ENCODE peak calls at places on chromosomes 16 and 17, in eight cellular contexts. A is endothelial cell, Y is GM13976, K is fibroblast of lung, B is mucosa of descending colon, C is WERI-Rb-1, R is upper lobe of right lung, G is astrocyte of the spinal cord. U is an unnamed sample.
A peak's percentile ranks its signal among the peaks of the same experiment; 100 is the strongest.

GRCh38 chr17:46089389-46089965 is 90.4 kb downstream of the STH start:
- DNase-seq in A (no peak), Y (no peak), K (no peak), B (no peak), C (no peak), R (no peak), G (no peak), U (no peak)

GRCh38 chr16:86806181-86806837 is 228.0 kb downstream of the FOXL1 start:
- DNase-seq in A (no peak), Y (no peak), K (no peak), B (no peak), C (no peak), R (no peak), G (no peak), U (no peak)

GRCh38 chr16:89268987-89269735 is 51.7 kb downstream of the ZNF778 start:
- DNase-seq in A (no peak), Y (no peak), K (peak; percentile 88), B (no peak), C (no peak), R (no peak), G (peak; percentile 31), U (no peak)

GRCh38 chr17:82334622-82335394 is 1.2 kb upstream of the SECTM1 start:
- DNase-seq in A (no peak), Y (no peak), K (peak; percentile 46), B (peak; percentile 68), C (no peak), R (peak; percentile 69), G (peak; percentile 30), U (no peak)

GRCh38 chr17:44223574-44224046 is 4.1 kb upstream of the UBTF start:
- DNase-seq in A (no peak), Y (no peak), K (peak; percentile 89), B (no peak), C (no peak), R (no peak), G (peak; percentile 50), U (no peak)

GRCh38 chr17:45302649-45303173 is 14.1 kb downstream of the MAP3K14 start:
- DNase-seq in A (no peak), Y (no peak), K (peak; percentile 56), B (no peak), C (no peak), R (no peak), G (peak; percentile 73), U (no peak)

GRCh38 chr17:4366312-4367063 is at the start of gene UBE2G1:
- DNase-seq in A (peak; percentile 100), Y (peak; percentile 97), K (peak; percentile 96), B (peak; percentile 100), C (peak; percentile 98), R (peak; percentile 99), G (peak; percentile 97), U (peak; percentile 77)

GRCh38 chr16:4306439-4307214 is 9.2 kb upstream of the GLIS2 start:
- DNase-seq in A (no peak), Y (no peak), K (no peak), B (no peak), C (peak; percentile 83), R (no peak), G (no peak), U (no peak)

GRCh38 chr16:78607022-78607421 is 507.6 kb downstream of the WWOX start:
- DNase-seq in A (no peak), Y (no peak), K (no peak), B (no peak), C (no peak), R (no peak), G (no peak), U (no peak)

GRCh38 chr16:61024180-61024900 is 1011.9 kb downstream of the CDH8 start:
- DNase-seq in A (no peak), Y (no peak), K (no peak), B (no peak), C (no peak), R (no peak), G (no peak), U (no peak)

GRCh38 chr16:74485916-74486315 is 64.6 kb upstream of the CLEC18B start:
- DNase-seq in A (no peak), Y (no peak), K (no peak), B (no peak), C (no peak), R (no peak), G (no peak), U (no peak)

GRCh38 chr17:55426851-55427586 is 5.4 kb upstream of the MMD start:
- DNase-seq in A (no peak), Y (peak; percentile 51), K (peak; percentile 93), B (no peak), C (no peak), R (no peak), G (no peak), U (no peak)

GRCh38 chr17:29561541-29562517 is 5.0 kb downstream of the ABHD15 start:
- DNase-seq in A (no peak), Y (peak; percentile 17), K (no peak), B (peak; percentile 51), C (no peak), R (peak; percentile 65), G (no peak), U (no peak)

GRCh38 chr17:43615330-43615729 is 46.4 kb downstream of the MEOX1 start:
- DNase-seq in A (no peak), Y (no peak), K (no peak), B (no peak), C (no peak), R (no peak), G (no peak), U (no peak)

GRCh38 chr16:49876716-49877129 is 20.8 kb upstream of the ZNF423 start:
- DNase-seq in A (peak; percentile 93), Y (peak; percentile 85), K (no peak), B (peak; percentile 90), C (peak; percentile 74), R (peak; percentile 83), G (peak; percentile 25), U (no peak)

GRCh38 chr17:72900542-72900941 is 191.9 kb downstream of the SLC39A11 start:
- DNase-seq in A (no peak), Y (no peak), K (no peak), B (no peak), C (no peak), R (no peak), G (no peak), U (no peak)

GRCh38 chr16:88566158-88566557 is 4.0 kb upstream of the ZC3H18 start:
- DNase-seq in A (no peak), Y (no peak), K (peak; percentile 21), B (no peak), C (no peak), R (no peak), G (peak; percentile 39), U (peak; percentile 31)

GRCh38 chr17:50151937-50152547 is 1.6 kb upstream of the PPP1R9B start:
- DNase-seq in A (peak; percentile 74), Y (peak; percentile 78), K (peak; percentile 90), B (peak; percentile 83), C (peak; percentile 96), R (peak; percentile 87), G (peak; percentile 86), U (peak; percentile 88)

GRCh38 chr17:37430051-37430591 is 23.4 kb downstream of the TADA2A start:
- DNase-seq in A (no peak), Y (peak; percentile 58), K (peak; percentile 59), B (no peak), C (no peak), R (no peak), G (peak; percentile 51), U (no peak)

GRCh38 chr17:35842239-35842638 is 26.5 kb downstream of the HEATR9 start:
- DNase-seq in A (no peak), Y (no peak), K (no peak), B (no peak), C (no peak), R (no peak), G (no peak), U (no peak)

DNA sequence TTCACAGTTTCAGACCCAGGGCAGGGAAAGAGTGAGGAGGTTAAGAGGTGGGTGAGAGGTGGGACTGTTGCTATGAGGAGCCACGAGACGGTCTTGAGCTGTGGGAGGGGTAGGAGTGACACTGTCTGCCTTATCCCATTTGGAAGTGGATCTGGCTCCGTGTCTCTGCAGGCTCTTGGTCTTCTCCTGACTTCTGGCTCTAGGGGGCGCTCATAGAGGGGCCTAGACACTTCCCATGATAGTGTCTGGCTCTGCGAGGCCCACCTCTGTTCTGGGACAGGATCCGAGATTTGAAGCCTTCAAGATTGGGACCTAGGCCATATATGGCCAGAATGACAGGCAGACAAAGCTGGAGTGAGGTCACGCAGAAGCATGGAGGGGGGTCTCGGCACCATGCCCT is 204.5 kb downstream of the GSG1L start:
- DNase-seq in A (peak; percentile 12), Y (no peak), K (no peak), B (no peak), C (peak; percentile 48), R (peak; percentile 35), G (no peak), U (no peak)
- TF ChIP-seq CTCF in A (no peak), Y (no peak), K (no peak), B (no peak), C (peak; percentile 65), R (no peak), G (no peak), U (peak; percentile 34)

DNA sequence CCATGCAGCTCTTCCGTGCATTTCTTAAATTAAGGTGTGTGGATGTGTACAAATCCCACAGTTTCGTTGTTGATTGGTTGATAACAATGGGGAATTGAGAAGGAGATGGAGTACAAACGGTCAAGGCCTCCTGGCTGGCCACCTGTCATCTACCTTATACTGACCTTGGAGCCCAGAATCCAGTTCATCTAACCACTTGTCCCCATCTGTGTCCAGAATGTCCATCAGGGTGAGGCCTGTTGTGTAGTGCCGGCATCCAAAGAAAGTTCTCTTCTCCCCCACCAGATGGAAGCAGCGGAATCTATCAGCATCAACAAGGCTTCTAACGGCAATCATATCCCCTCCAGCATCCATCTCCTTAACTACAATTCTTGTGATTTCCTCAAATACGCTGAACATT is 1.5 kb downstream of the GSDMB start:
- DNase-seq in A (no peak), Y (no peak), K (no peak), B (no peak), C (peak; percentile 41), R (peak; percentile 6), G (no peak), U (no peak)
- TF ChIP-seq CTCF in A (no peak), Y (no peak), K (no peak), B (no peak), C (peak; percentile 42), R (no peak), G (peak; percentile 30), U (peak; percentile 18)

DNA sequence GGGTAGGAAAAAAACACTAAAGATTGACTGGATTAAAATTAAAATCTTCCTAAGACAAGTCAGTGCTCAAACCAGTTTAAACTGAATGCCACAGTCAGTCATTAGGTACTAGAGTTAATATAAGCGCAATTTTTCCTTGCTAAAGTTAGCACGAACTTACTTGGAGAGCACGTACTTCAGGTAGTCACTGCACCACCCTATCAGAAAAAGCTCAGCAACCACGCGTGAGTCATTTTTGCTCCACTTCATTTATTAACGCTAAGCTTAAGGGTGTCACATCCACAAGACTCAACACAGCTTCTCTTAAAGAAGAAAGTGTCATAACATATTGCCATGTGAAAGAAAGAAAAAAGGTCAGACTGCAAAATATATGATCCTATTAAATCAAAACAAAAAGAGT is 53.1 kb downstream of the TEX2 start:
- DNase-seq in A (no peak), Y (no peak), K (no peak), B (no peak), C (no peak), R (no peak), G (no peak), U (no peak)
- TF ChIP-seq CTCF in A (no peak), Y (no peak), K (no peak), B (no peak), C (no peak), R (no peak), G (no peak), U (no peak)

DNA sequence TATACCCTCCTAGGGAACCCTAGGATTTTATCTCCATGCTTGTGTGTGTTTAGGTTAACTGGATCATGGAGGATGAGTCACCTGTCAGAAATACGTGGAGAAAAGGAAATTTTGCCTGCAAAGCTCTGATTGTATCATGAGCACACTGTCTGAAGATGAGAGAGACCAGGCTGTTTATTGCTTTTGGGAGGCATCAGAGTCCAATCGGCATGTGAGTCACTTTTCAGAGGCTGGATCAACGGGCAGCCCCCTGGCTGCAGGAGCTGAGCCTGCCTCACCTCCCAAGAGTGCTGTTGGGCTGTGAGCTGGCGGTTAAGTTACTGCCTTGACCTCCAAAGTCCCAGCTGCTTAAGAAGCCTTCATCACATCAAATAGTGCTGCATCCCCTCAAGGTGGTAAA is 41.5 kb upstream of the MED9 start:
- DNase-seq in A (no peak), Y (no peak), K (peak; percentile 77), B (no peak), C (no peak), R (no peak), G (peak; percentile 77), U (peak; percentile 72)
- TF ChIP-seq CTCF in A (no peak), Y (no peak), K (peak; percentile 52), B (no peak), C (peak; percentile 11), R (no peak), G (peak; percentile 42), U (peak; percentile 55)

U was measured in HFF-Myc.